ENCODE peak calls at places on chromosomes 11 and 22, in eight cellular contexts. K is GM12864, F is Calu3, B is pancreas, Y is stomach, A is lower lobe of right lung, S is heart right ventricle, D is GM13977. J is an unnamed sample.
A peak's percentile ranks its signal among the peaks of the same experiment; 100 is the strongest.

GRCh38 chr11:8219257-8220021 is 44.2 kb downstream of the LMO1 start:
- DNase-seq in K (peak; percentile 10), D (peak; percentile 67), A (peak; percentile 24), B (no peak), F (peak; percentile 64), Y (peak; percentile 64), S (no peak), J (no peak)

GRCh38 chr22:21951931-21952465 is 650 bp downstream of the PPM1F start:
- DNase-seq in F (peak; percentile 49), K (no peak), Y (peak; percentile 57), B (peak; percentile 88), S (no peak), D (no peak), A (peak; percentile 73), J (peak; percentile 49)

GRCh38 chr11:86116386-86116726 is 47.5 kb upstream of the PICALM start:
- DNase-seq in K (peak; percentile 43), B (no peak), A (no peak), F (peak; percentile 23), S (no peak), Y (no peak), D (peak; percentile 81), J (no peak)

GRCh38 chr11:72430743-72431570 is 3.4 kb downstream of the CLPB start:
- DNase-seq in F (peak; percentile 41), D (peak; percentile 71), B (no peak), Y (peak; percentile 47), A (peak; percentile 54), S (no peak), K (no peak), J (no peak)

GRCh38 chr11:86459682-86460460 is 85.2 kb downstream of the CCDC81 start:
- DNase-seq in B (peak; percentile 64), K (no peak), S (peak; percentile 52), A (peak; percentile 53), D (no peak), Y (peak; percentile 56), F (peak; percentile 58), J (no peak)

GRCh38 chr11:31783264-31783663 is 27.9 kb downstream of the PAX6 start:
- DNase-seq in F (no peak), Y (no peak), S (no peak), D (no peak), A (no peak), K (no peak), B (no peak), J (no peak)

GRCh38 chr11:28144808-28145207 is 36.6 kb downstream of the METTL15 start:
- DNase-seq in A (no peak), K (no peak), Y (no peak), B (no peak), D (no peak), S (no peak), F (no peak), J (no peak)

GRCh38 chr11:121127809-121128208 is 26.8 kb downstream of the TECTA start:
- DNase-seq in S (no peak), B (peak; percentile 64), A (no peak), F (no peak), D (no peak), Y (no peak), K (no peak), J (peak; percentile 77)

GRCh38 chr11:86632499-86633269 is 39.7 kb downstream of the ME3 start:
- DNase-seq in D (no peak), F (peak; percentile 65), Y (no peak), S (no peak), B (no peak), A (no peak), K (no peak), J (peak; percentile 54)

GRCh38 chr22:19921544-19922081 is 20.0 kb upstream of the COMT start:
- DNase-seq in F (no peak), A (peak; percentile 6), K (no peak), Y (no peak), B (no peak), D (no peak), S (no peak), J (no peak)

GRCh38 chr11:67698247-67698646 is 23.8 kb upstream of the ALDH3B2 start:
- DNase-seq in K (peak; percentile 8), D (no peak), F (no peak), B (no peak), Y (no peak), S (no peak), A (no peak), J (no peak)
- TF ChIP-seq CTCF in K (peak; percentile 67), D (peak; percentile 47), F (no peak), B (no peak), Y (no peak), S (no peak), A (no peak), J (no peak)

GRCh38 chr11:127420139-127420538 is 419.6 kb upstream of the KIRREL3 start:
- DNase-seq in Y (no peak), D (no peak), S (no peak), K (no peak), B (no peak), F (no peak), A (no peak), J (no peak)
- TF ChIP-seq CTCF in Y (no peak), D (no peak), S (no peak), K (no peak), B (no peak), F (no peak), A (no peak), J (no peak)

GRCh38 chr11:236774-237767 is at the start of gene PSMD13:
- DNase-seq in D (peak; percentile 94), B (peak; percentile 92), F (peak; percentile 89), Y (peak; percentile 88), K (peak; percentile 52), S (peak; percentile 87), A (peak; percentile 94), J (peak; percentile 96)

GRCh38 chr11:240315-240714 is 3.5 kb downstream of the PSMD13 start:
- DNase-seq in K (no peak), S (no peak), D (no peak), B (no peak), A (no peak), Y (no peak), F (no peak), J (no peak)

GRCh38 chr11:232783-233565 is 3.2 kb downstream of the SIRT3 start:
- DNase-seq in A (no peak), Y (no peak), K (no peak), D (no peak), F (no peak), S (no peak), B (no peak), J (no peak)

GRCh38 chr11:235180-235997 is 753 bp downstream of the SIRT3 start:
- DNase-seq in A (no peak), F (no peak), Y (no peak), K (no peak), S (no peak), B (no peak), D (peak; percentile 51), J (no peak)

DNA sequence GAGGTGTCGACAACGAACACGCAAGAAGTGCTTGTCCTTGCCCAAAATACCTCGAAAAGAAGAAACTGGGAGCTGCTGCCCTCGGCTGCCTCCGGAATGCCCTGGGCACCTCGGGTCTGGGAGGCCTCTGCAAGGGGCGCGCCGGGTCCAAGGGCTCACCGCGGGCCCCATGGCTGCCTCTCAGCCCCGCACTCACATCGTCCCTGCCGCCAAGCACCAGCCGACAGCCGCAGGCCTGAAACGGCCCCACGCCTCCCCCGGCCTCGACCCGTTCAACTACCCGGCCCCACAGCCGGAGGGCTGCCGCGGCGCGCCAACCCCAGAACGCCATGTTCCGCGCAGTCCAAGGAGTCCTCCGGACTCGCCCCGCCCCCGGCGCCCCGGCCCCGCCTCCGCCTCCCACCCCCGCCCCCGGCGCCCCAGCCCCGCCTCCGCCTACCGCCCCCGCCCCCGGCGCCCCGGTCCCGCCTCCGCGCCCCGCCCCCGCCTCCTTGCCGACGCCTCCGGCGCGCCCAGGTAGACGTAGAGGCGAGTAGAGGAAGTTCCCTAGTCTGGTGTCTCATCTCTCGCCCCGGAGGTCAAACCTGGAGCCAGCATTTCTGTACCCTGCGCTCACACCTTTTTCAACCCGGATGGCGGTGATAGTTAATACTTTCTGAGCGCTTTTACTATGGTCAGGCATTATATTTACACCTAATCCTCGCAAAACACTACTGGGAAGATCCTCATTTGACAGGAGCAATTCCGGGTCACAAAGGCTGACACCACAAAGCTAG is at the start of gene SIRT3:
- DNase-seq in K (no peak), A (peak; percentile 89), F (peak; percentile 87), B (peak; percentile 94), S (peak; percentile 79), D (peak; percentile 97), Y (peak; percentile 89), J (peak; percentile 95)
- TF ChIP-seq CTCF in K (no peak), A (no peak), F (no peak), B (no peak), S (no peak), D (no peak), Y (no peak), J (peak; percentile 14)

GRCh38 chr11:114257621-114258558 is 38.3 kb upstream of the NNMT start:
- DNase-seq in K (no peak), B (no peak), S (peak; percentile 53), Y (no peak), A (peak; percentile 68), F (no peak), D (peak; percentile 9), J (no peak)
- TF ChIP-seq CTCF in K (no peak), B (no peak), S (peak; percentile 52), Y (no peak), A (peak; percentile 19), F (no peak), D (no peak), J (no peak)

DNA sequence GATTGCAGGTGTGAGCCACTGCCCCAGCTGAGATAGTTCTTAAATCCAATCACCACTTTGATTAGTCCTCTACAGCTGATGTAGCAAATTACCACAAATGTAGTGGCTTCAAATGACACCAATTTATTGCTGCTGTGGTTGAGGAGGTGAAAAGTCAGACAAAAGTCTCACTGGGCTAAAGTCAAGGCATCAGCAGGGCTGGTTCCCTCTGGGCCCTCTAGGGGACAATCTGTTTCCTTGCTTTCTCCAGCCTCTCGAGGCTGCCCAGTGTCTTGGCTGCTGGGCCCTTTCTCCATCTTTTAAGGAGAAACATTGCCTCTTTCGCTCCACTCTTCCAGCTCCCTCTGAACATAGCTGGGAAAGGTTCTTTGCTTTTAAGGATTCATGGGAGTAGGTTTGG is 50.5 kb upstream of the SHANK2 start:
- DNase-seq in S (no peak), A (no peak), B (no peak), Y (peak; percentile 14), D (no peak), F (no peak), K (no peak), J (no peak)
- TF ChIP-seq CTCF in S (no peak), A (no peak), B (no peak), Y (no peak), D (no peak), F (no peak), K (peak; percentile 20), J (no peak)

GRCh38 chr11:104090767-104091166 is 54.3 kb downstream of the DDI1 start:
- DNase-seq in B (no peak), S (no peak), K (no peak), D (no peak), Y (no peak), A (no peak), F (no peak), J (no peak)
- TF ChIP-seq CTCF in B (no peak), S (no peak), K (no peak), D (no peak), Y (no peak), A (no peak), F (no peak), J (no peak)